ENCODE peak calls at places on chromosomes 2 and 18, in nine cellular contexts. One of them, this sample, is unnamed.

GRCh38 chr2:32969444-32970162 is 22.9 kb downstream of the LTBP1 start:
- DNase-seq in NCI-H1048: no peak
- DNase-seq in HuH-7: no peak
- DNase-seq in NCI-H1930: no peak
- DNase-seq in CD4-positive, CD25-positive, alpha-beta regulatory T cell: no peak
- DNase-seq in cerebellum: no peak
- DNase-seq in smooth muscle cell of the brain vasculature: no peak
- DNase-seq in H54: no peak
- DNase-seq in HFF-Myc: no peak
- DNase-seq in this sample: no peak

GRCh38 chr2:70084973-70085710 is 2.1 kb upstream of the PCBP1 start:
- DNase-seq in smooth muscle cell of the brain vasculature: no peak
- DNase-seq in cerebellum: peak; percentile 62
- DNase-seq in H54: no peak
- DNase-seq in CD4-positive, CD25-positive, alpha-beta regulatory T cell: peak; percentile 55
- DNase-seq in NCI-H1930: peak; percentile 10
- DNase-seq in NCI-H1048: no peak
- DNase-seq in HFF-Myc: no peak
- DNase-seq in HuH-7: peak; percentile 50
- DNase-seq in this sample: peak; percentile 85

GRCh38 chr2:120776649-120777048 is 41.0 kb downstream of the GLI2 start:
- DNase-seq in CD4-positive, CD25-positive, alpha-beta regulatory T cell: no peak
- DNase-seq in H54: no peak
- DNase-seq in NCI-H1930: no peak
- DNase-seq in cerebellum: no peak
- DNase-seq in smooth muscle cell of the brain vasculature: no peak
- DNase-seq in HuH-7: no peak
- DNase-seq in NCI-H1048: no peak
- DNase-seq in HFF-Myc: no peak
- DNase-seq in this sample: no peak

GRCh38 chr2:127081826-127082633 is 24.9 kb downstream of the BIN1 start:
- DNase-seq in H54: no peak
- DNase-seq in NCI-H1048: no peak
- DNase-seq in smooth muscle cell of the brain vasculature: no peak
- DNase-seq in cerebellum: no peak
- DNase-seq in NCI-H1930: no peak
- DNase-seq in CD4-positive, CD25-positive, alpha-beta regulatory T cell: peak; percentile 49
- DNase-seq in HuH-7: no peak
- DNase-seq in HFF-Myc: no peak
- DNase-seq in this sample: no peak

GRCh38 chr2:234571620-234572407 is 74.9 kb upstream of the ARL4C start:
- DNase-seq in cerebellum: no peak
- DNase-seq in HuH-7: no peak
- DNase-seq in smooth muscle cell of the brain vasculature: no peak
- DNase-seq in CD4-positive, CD25-positive, alpha-beta regulatory T cell: no peak
- DNase-seq in H54: no peak
- DNase-seq in HFF-Myc: no peak
- DNase-seq in NCI-H1048: no peak
- DNase-seq in NCI-H1930: no peak
- DNase-seq in this sample: peak; percentile 18

GRCh38 chr2:238202326-238203103 is 980 bp downstream of the ILKAP start:
- DNase-seq in HFF-Myc: no peak
- DNase-seq in HuH-7: no peak
- DNase-seq in cerebellum: no peak
- DNase-seq in smooth muscle cell of the brain vasculature: no peak
- DNase-seq in H54: peak; percentile 41
- DNase-seq in NCI-H1930: no peak
- DNase-seq in CD4-positive, CD25-positive, alpha-beta regulatory T cell: peak; percentile 9
- DNase-seq in NCI-H1048: no peak
- DNase-seq in this sample: peak; percentile 13

GRCh38 chr2:172701250-172701649 is 34.4 kb upstream of the RAPGEF4 start:
- DNase-seq in HuH-7: no peak
- DNase-seq in NCI-H1048: no peak
- DNase-seq in cerebellum: no peak
- DNase-seq in smooth muscle cell of the brain vasculature: no peak
- DNase-seq in HFF-Myc: peak; percentile 38
- DNase-seq in CD4-positive, CD25-positive, alpha-beta regulatory T cell: no peak
- DNase-seq in H54: peak; percentile 34
- DNase-seq in NCI-H1930: no peak
- DNase-seq in this sample: peak; percentile 95

GRCh38 chr2:106284255-106284654 is 90.2 kb upstream of the UXS1 start:
- DNase-seq in HFF-Myc: no peak
- DNase-seq in CD4-positive, CD25-positive, alpha-beta regulatory T cell: no peak
- DNase-seq in HuH-7: no peak
- DNase-seq in cerebellum: no peak
- DNase-seq in NCI-H1930: no peak
- DNase-seq in smooth muscle cell of the brain vasculature: no peak
- DNase-seq in NCI-H1048: no peak
- DNase-seq in H54: no peak
- DNase-seq in this sample: no peak

GRCh38 chr2:5140367-5140766 is 551.8 kb upstream of the SOX11 start:
- DNase-seq in HuH-7: no peak
- DNase-seq in HFF-Myc: no peak
- DNase-seq in cerebellum: no peak
- DNase-seq in NCI-H1930: no peak
- DNase-seq in H54: no peak
- DNase-seq in NCI-H1048: no peak
- DNase-seq in CD4-positive, CD25-positive, alpha-beta regulatory T cell: no peak
- DNase-seq in smooth muscle cell of the brain vasculature: no peak
- DNase-seq in this sample: peak; percentile 83

GRCh38 chr2:221573430-221574230 is 1.5 kb upstream of the EPHA4 start:
- DNase-seq in HuH-7: peak; percentile 78
- DNase-seq in smooth muscle cell of the brain vasculature: no peak
- DNase-seq in NCI-H1048: peak; percentile 63
- DNase-seq in HFF-Myc: no peak
- DNase-seq in cerebellum: peak; percentile 85
- DNase-seq in CD4-positive, CD25-positive, alpha-beta regulatory T cell: peak; percentile 68
- DNase-seq in NCI-H1930: peak; percentile 69
- DNase-seq in H54: peak; percentile 77
- DNase-seq in this sample: peak; percentile 35

GRCh38 chr2:96580771-96581170 is 44.2 kb downstream of the ARID5A start:
- DNase-seq in HFF-Myc: no peak
- DNase-seq in cerebellum: no peak
- DNase-seq in NCI-H1930: no peak
- DNase-seq in CD4-positive, CD25-positive, alpha-beta regulatory T cell: no peak
- DNase-seq in NCI-H1048: no peak
- DNase-seq in HuH-7: peak; percentile 50
- DNase-seq in smooth muscle cell of the brain vasculature: no peak
- DNase-seq in H54: no peak
- DNase-seq in this sample: no peak

GRCh38 chr2:37632310-37632709 is 39.1 kb downstream of the CDC42EP3 start:
- DNase-seq in NCI-H1930: no peak
- DNase-seq in cerebellum: no peak
- DNase-seq in HuH-7: no peak
- DNase-seq in HFF-Myc: no peak
- DNase-seq in NCI-H1048: no peak
- DNase-seq in smooth muscle cell of the brain vasculature: no peak
- DNase-seq in H54: no peak
- DNase-seq in CD4-positive, CD25-positive, alpha-beta regulatory T cell: no peak
- DNase-seq in this sample: no peak

GRCh38 chr2:22893773-22894517 is 491.0 kb upstream of the KLHL29 start:
- DNase-seq in NCI-H1048: no peak
- DNase-seq in cerebellum: no peak
- DNase-seq in H54: no peak
- DNase-seq in HuH-7: no peak
- DNase-seq in CD4-positive, CD25-positive, alpha-beta regulatory T cell: no peak
- DNase-seq in smooth muscle cell of the brain vasculature: no peak
- DNase-seq in HFF-Myc: no peak
- DNase-seq in NCI-H1930: no peak
- DNase-seq in this sample: no peak

GRCh38 chr2:124476291-124476690 is 451.2 kb downstream of the CNTNAP5 start:
- DNase-seq in NCI-H1930: no peak
- DNase-seq in cerebellum: no peak
- DNase-seq in H54: no peak
- DNase-seq in smooth muscle cell of the brain vasculature: no peak
- DNase-seq in CD4-positive, CD25-positive, alpha-beta regulatory T cell: no peak
- DNase-seq in NCI-H1048: no peak
- DNase-seq in HuH-7: no peak
- DNase-seq in HFF-Myc: no peak
- DNase-seq in this sample: no peak

GRCh38 chr2:98556634-98557033 is 51.7 kb downstream of the COA5 start:
- DNase-seq in NCI-H1048: no peak
- DNase-seq in HuH-7: no peak
- DNase-seq in HFF-Myc: no peak
- DNase-seq in NCI-H1930: no peak
- DNase-seq in CD4-positive, CD25-positive, alpha-beta regulatory T cell: no peak
- DNase-seq in smooth muscle cell of the brain vasculature: no peak
- DNase-seq in cerebellum: no peak
- DNase-seq in H54: no peak
- DNase-seq in this sample: no peak

GRCh38 chr2:39881494-39881893 is 102.4 kb upstream of the THUMPD2 start:
- DNase-seq in HFF-Myc: no peak
- DNase-seq in CD4-positive, CD25-positive, alpha-beta regulatory T cell: no peak
- DNase-seq in smooth muscle cell of the brain vasculature: no peak
- DNase-seq in NCI-H1048: no peak
- DNase-seq in H54: no peak
- DNase-seq in NCI-H1930: no peak
- DNase-seq in HuH-7: no peak
- DNase-seq in cerebellum: no peak
- DNase-seq in this sample: peak; percentile 96

GRCh38 chr2:43515807-43516497 is 79.9 kb downstream of the THADA start:
- DNase-seq in CD4-positive, CD25-positive, alpha-beta regulatory T cell: no peak
- DNase-seq in cerebellum: no peak
- DNase-seq in HFF-Myc: no peak
- DNase-seq in smooth muscle cell of the brain vasculature: no peak
- DNase-seq in H54: no peak
- DNase-seq in NCI-H1930: no peak
- DNase-seq in NCI-H1048: no peak
- DNase-seq in HuH-7: no peak
- DNase-seq in this sample: peak; percentile 35

GRCh38 chr2:60260646-60261296 is 292.7 kb downstream of the BCL11A start:
- DNase-seq in cerebellum: no peak
- DNase-seq in NCI-H1930: no peak
- DNase-seq in HFF-Myc: no peak
- DNase-seq in H54: no peak
- DNase-seq in smooth muscle cell of the brain vasculature: no peak
- DNase-seq in CD4-positive, CD25-positive, alpha-beta regulatory T cell: no peak
- DNase-seq in NCI-H1048: no peak
- DNase-seq in HuH-7: no peak
- DNase-seq in this sample: peak; percentile 88

GRCh38 chr18:58026395-58026794 is 17.6 kb upstream of the NEDD4L start:
- DNase-seq in NCI-H1048: no peak
- DNase-seq in HuH-7: no peak
- DNase-seq in H54: no peak
- DNase-seq in NCI-H1930: no peak
- DNase-seq in cerebellum: no peak
- DNase-seq in HFF-Myc: no peak
- DNase-seq in smooth muscle cell of the brain vasculature: no peak
- DNase-seq in CD4-positive, CD25-positive, alpha-beta regulatory T cell: no peak
- DNase-seq in this sample: no peak

GRCh38 chr2:150162241-150162942 is 325.1 kb downstream of the RND3 start:
- DNase-seq in NCI-H1048: no peak
- DNase-seq in smooth muscle cell of the brain vasculature: no peak
- DNase-seq in H54: no peak
- DNase-seq in NCI-H1930: no peak
- DNase-seq in CD4-positive, CD25-positive, alpha-beta regulatory T cell: no peak
- DNase-seq in cerebellum: no peak
- DNase-seq in HFF-Myc: no peak
- DNase-seq in HuH-7: no peak
- DNase-seq in this sample: no peak

GRCh38 chr2:164766931-164767330 is 74.7 kb downstream of the COBLL1 start:
- DNase-seq in smooth muscle cell of the brain vasculature: no peak
- DNase-seq in HuH-7: no peak
- DNase-seq in CD4-positive, CD25-positive, alpha-beta regulatory T cell: no peak
- DNase-seq in H54: no peak
- DNase-seq in NCI-H1930: no peak
- DNase-seq in cerebellum: no peak
- DNase-seq in NCI-H1048: no peak
- DNase-seq in HFF-Myc: no peak
- DNase-seq in this sample: no peak

GRCh38 chr2:186308347-186308746 is 177.7 kb upstream of the ZC3H15 start:
- DNase-seq in CD4-positive, CD25-positive, alpha-beta regulatory T cell: no peak
- DNase-seq in cerebellum: no peak
- DNase-seq in H54: no peak
- DNase-seq in HuH-7: peak; percentile 0
- DNase-seq in NCI-H1048: no peak
- DNase-seq in smooth muscle cell of the brain vasculature: no peak
- DNase-seq in HFF-Myc: no peak
- DNase-seq in NCI-H1930: no peak
- DNase-seq in this sample: peak; percentile 83

GRCh38 chr2:183678908-183679307 is 554.7 kb downstream of the NUP35 start:
- DNase-seq in H54: no peak
- DNase-seq in NCI-H1930: no peak
- DNase-seq in NCI-H1048: no peak
- DNase-seq in HFF-Myc: no peak
- DNase-seq in cerebellum: no peak
- DNase-seq in CD4-positive, CD25-positive, alpha-beta regulatory T cell: no peak
- DNase-seq in HuH-7: no peak
- DNase-seq in smooth muscle cell of the brain vasculature: no peak
- DNase-seq in this sample: no peak

GRCh38 chr18:12883003-12883683 is 894 bp downstream of the PTPN2 start:
- DNase-seq in smooth muscle cell of the brain vasculature: no peak
- DNase-seq in HuH-7: no peak
- DNase-seq in cerebellum: peak; percentile 75
- DNase-seq in NCI-H1930: no peak
- DNase-seq in HFF-Myc: no peak
- DNase-seq in NCI-H1048: no peak
- DNase-seq in CD4-positive, CD25-positive, alpha-beta regulatory T cell: no peak
- DNase-seq in H54: no peak
- DNase-seq in this sample: no peak

GRCh38 chr2:127052068-127052770 is 54.7 kb downstream of the BIN1 start:
- DNase-seq in smooth muscle cell of the brain vasculature: no peak
- DNase-seq in NCI-H1930: no peak
- DNase-seq in CD4-positive, CD25-positive, alpha-beta regulatory T cell: no peak
- DNase-seq in HuH-7: no peak
- DNase-seq in HFF-Myc: no peak
- DNase-seq in NCI-H1048: no peak
- DNase-seq in cerebellum: no peak
- DNase-seq in H54: no peak
- DNase-seq in this sample: no peak

GRCh38 chr2:105398522-105399206 is at the start of gene FHL2:
- DNase-seq in smooth muscle cell of the brain vasculature: no peak
- DNase-seq in HuH-7: peak; percentile 85
- DNase-seq in HFF-Myc: no peak
- DNase-seq in CD4-positive, CD25-positive, alpha-beta regulatory T cell: peak; percentile 50
- DNase-seq in NCI-H1048: peak; percentile 22
- DNase-seq in cerebellum: peak; percentile 82
- DNase-seq in NCI-H1930: peak; percentile 61
- DNase-seq in H54: peak; percentile 58
- DNase-seq in this sample: peak; percentile 61

GRCh38 chr2:41495050-41495449 is 552.8 kb upstream of the PKDCC start:
- DNase-seq in NCI-H1048: no peak
- DNase-seq in HFF-Myc: no peak
- DNase-seq in H54: no peak
- DNase-seq in cerebellum: no peak
- DNase-seq in smooth muscle cell of the brain vasculature: no peak
- DNase-seq in HuH-7: no peak
- DNase-seq in NCI-H1930: no peak
- DNase-seq in CD4-positive, CD25-positive, alpha-beta regulatory T cell: no peak
- DNase-seq in this sample: no peak

GRCh38 chr18:40534748-40535147 is 1420.3 kb upstream of the PIK3C3 start:
- DNase-seq in H54: no peak
- DNase-seq in NCI-H1048: no peak
- DNase-seq in CD4-positive, CD25-positive, alpha-beta regulatory T cell: no peak
- DNase-seq in smooth muscle cell of the brain vasculature: no peak
- DNase-seq in NCI-H1930: no peak
- DNase-seq in HFF-Myc: no peak
- DNase-seq in HuH-7: no peak
- DNase-seq in cerebellum: no peak
- DNase-seq in this sample: peak; percentile 98

GRCh38 chr2:38750793-38751042 is 443 bp downstream of the SRSF7 start:
- DNase-seq in cerebellum: peak; percentile 68
- DNase-seq in HuH-7: peak; percentile 34
- DNase-seq in H54: peak; percentile 24
- DNase-seq in NCI-H1048: no peak
- DNase-seq in NCI-H1930: peak; percentile 48
- DNase-seq in HFF-Myc: no peak
- DNase-seq in CD4-positive, CD25-positive, alpha-beta regulatory T cell: peak; percentile 68
- DNase-seq in smooth muscle cell of the brain vasculature: no peak
- DNase-seq in this sample: no peak

GRCh38 chr2:133498166-133498565 is 70.1 kb downstream of the NCKAP5 start:
- DNase-seq in cerebellum: no peak
- DNase-seq in HFF-Myc: no peak
- DNase-seq in CD4-positive, CD25-positive, alpha-beta regulatory T cell: no peak
- DNase-seq in NCI-H1930: no peak
- DNase-seq in H54: no peak
- DNase-seq in smooth muscle cell of the brain vasculature: no peak
- DNase-seq in HuH-7: no peak
- DNase-seq in NCI-H1048: no peak
- DNase-seq in this sample: no peak

GRCh38 chr18:37403100-37403781 is 162.4 kb downstream of the CELF4 start:
- DNase-seq in HuH-7: no peak
- DNase-seq in cerebellum: no peak
- DNase-seq in smooth muscle cell of the brain vasculature: no peak
- DNase-seq in HFF-Myc: peak; percentile 77
- DNase-seq in NCI-H1930: no peak
- DNase-seq in NCI-H1048: no peak
- DNase-seq in H54: peak; percentile 20
- DNase-seq in CD4-positive, CD25-positive, alpha-beta regulatory T cell: no peak
- DNase-seq in this sample: peak; percentile 20